ENCODE peak calls at places on chromosomes 5 and 9, in five cellular contexts. S, O, G, K and Z are unnamed samples.

GRCh38 chr9:21770877-21771560 is 31.4 kb upstream of the MTAP start:
- DNase-seq in K (no peak), G (no peak), O (no peak), S (no peak), Z (no peak)

GRCh38 chr9:87518702-87519335 is 21.2 kb downstream of the DAPK1 start:
- DNase-seq in O (no peak), G (peak; percentile 75), S (no peak), K (no peak), Z (no peak)

GRCh38 chr5:124301222-124301621 is 445.2 kb downstream of the ZNF608 start:
- DNase-seq in K (no peak), S (no peak), O (no peak), G (no peak), Z (no peak)

GRCh38 chr5:120415985-120416384 is 48.1 kb upstream of the PRR16 start:
- DNase-seq in O (no peak), S (no peak), K (peak; percentile 19), G (no peak), Z (no peak)

GRCh38 chr9:91758491-91758981 is 191.5 kb downstream of the ROR2 start:
- DNase-seq in G (no peak), S (no peak), O (peak; percentile 58), K (peak; percentile 90), Z (no peak)

GRCh38 chr9:96360976-96361375 is 22.5 kb downstream of the SLC35D2 start:
- DNase-seq in G (no peak), O (no peak), S (no peak), K (no peak), Z (no peak)

GRCh38 chr5:172904643-172905345 is 54.4 kb upstream of the RPL26L1 start:
- DNase-seq in O (no peak), S (peak; percentile 90), G (no peak), K (peak; percentile 17), Z (no peak)

GRCh38 chr9:37324691-37325490 is 97.6 kb upstream of the GRHPR start:
- DNase-seq in G (no peak), S (no peak), K (peak; percentile 13), O (no peak), Z (no peak)

GRCh38 chr9:124040935-124041816 is 29.6 kb downstream of the LHX2 start:
- DNase-seq in G (peak; percentile 21), K (peak; percentile 63), O (peak; percentile 68), S (peak; percentile 69), Z (peak; percentile 21)

GRCh38 chr5:32061236-32061635 is 112.9 kb downstream of the GOLPH3 start:
- DNase-seq in K (no peak), G (no peak), S (no peak), O (no peak), Z (no peak)

GRCh38 chr5:40606077-40606765 is 73.5 kb upstream of the PTGER4 start:
- DNase-seq in O (no peak), S (peak; percentile 64), G (no peak), K (no peak), Z (no peak)

GRCh38 chr5:137292461-137293025 is 206.6 kb downstream of the SPOCK1 start:
- DNase-seq in K (no peak), S (no peak), O (no peak), G (no peak), Z (no peak)

GRCh38 chr5:20369151-20369550 is 381.2 kb upstream of the CDH18 start:
- DNase-seq in S (no peak), O (no peak), K (no peak), G (no peak), Z (no peak)

GRCh38 chr5:104326966-104327365 is 764.4 kb upstream of the NUDT12 start:
- DNase-seq in G (no peak), S (no peak), K (no peak), O (no peak), Z (no peak)

GRCh38 chr5:177300236-177300880 is 3.2 kb downstream of the RAB24 start:
- DNase-seq in S (no peak), G (peak; percentile 80), K (peak; percentile 83), O (peak; percentile 72), Z (no peak)

GRCh38 chr5:44603496-44604272 is 205.1 kb upstream of the MRPS30 start:
- DNase-seq in O (no peak), S (no peak), G (no peak), K (peak; percentile 62), Z (no peak)

GRCh38 chr5:138103321-138103637 is 19.4 kb downstream of the WNT8A start:
- DNase-seq in S (no peak), G (no peak), K (peak; percentile 47), O (no peak), Z (no peak)

GRCh38 chr5:170701321-170701720 is 82.2 kb upstream of the GABRP start:
- DNase-seq in O (no peak), S (no peak), K (no peak), G (no peak), Z (no peak)

GRCh38 chr9:122551371-122551770 is 1.5 kb upstream of the OR1N2 start:
- DNase-seq in O (no peak), S (no peak), K (no peak), G (no peak), Z (no peak)

GRCh38 chr9:3931996-3932906 is 367.6 kb downstream of the GLIS3 start:
- DNase-seq in O (no peak), K (no peak), S (no peak), G (no peak), Z (no peak)

GRCh38 chr9:630817-631216 is 210.7 kb upstream of the DMRT1 start:
- DNase-seq in S (no peak), G (no peak), O (no peak), K (no peak), Z (no peak)

GRCh38 chr9:70046274-70047070 is 2.8 kb downstream of the MAMDC2 start:
- DNase-seq in S (no peak), O (no peak), K (no peak), G (peak; percentile 13), Z (no peak)

GRCh38 chr9:133528001-133528886 is 3.5 kb upstream of the MYMK start:
- DNase-seq in O (no peak), K (peak; percentile 78), G (no peak), S (no peak), Z (no peak)